ENCODE peak calls at places on chromosomes 6 and 20, in seven cellular contexts. T is Panc1, R is endothelial cell, C is astrocyte, B is WTC11, F is cardiac muscle cell, X is fibroblast of lung. G is an unnamed sample.

GRCh38 chr6:30820196-30820595 is 64.1 kb upstream of the DDR1 start:
- DNase-seq in T (no peak), R (no peak), C (peak), B (no peak), F (peak), X (peak), G (peak)

GRCh38 chr6:122069933-122070332 is 329.5 kb upstream of the HSF2 start:
- DNase-seq in T (no peak), R (no peak), C (peak), B (no peak), F (no peak), X (peak), G (no peak)

GRCh38 chr6:142916881-142917280 is 28.1 kb downstream of the HIVEP2 start:
- DNase-seq in T (no peak), R (no peak), C (no peak), B (no peak), F (no peak), X (no peak), G (no peak)

GRCh38 chr6:143592335-143592734 is 80.8 kb upstream of the FUCA2 start:
- DNase-seq in T (no peak), R (peak), C (no peak), B (peak), F (no peak), X (no peak), G (no peak)

GRCh38 chr6:42073287-42073686 is 23.0 kb downstream of the TAF8 start:
- DNase-seq in T (no peak), R (no peak), C (no peak), B (no peak), F (no peak), X (no peak), G (no peak)

GRCh38 chr20:16145919-16146318 is 427.3 kb downstream of the KIF16B start:
- DNase-seq in T (no peak), R (no peak), C (no peak), B (no peak), F (no peak), X (no peak), G (no peak)

GRCh38 chr6:162621246-162621645 is 106.3 kb downstream of the PRKN start:
- DNase-seq in T (no peak), R (no peak), C (peak), B (no peak), F (peak), X (peak), G (no peak)

GRCh38 chr6:16947461-16948159 is 154.2 kb upstream of the STMND1 start:
- DNase-seq in T (no peak), R (no peak), C (peak), B (no peak), F (peak), X (peak), G (no peak)

GRCh38 chr6:153058909-153059308 is 56.4 kb upstream of the MTRF1L start:
- DNase-seq in T (no peak), R (no peak), C (no peak), B (no peak), F (peak), X (peak), G (no peak)

GRCh38 chr6:109075934-109076333 is 18.7 kb downstream of the SESN1 start:
- DNase-seq in T (no peak), R (no peak), C (peak), B (no peak), F (no peak), X (peak), G (no peak)

GRCh38 chr6:110971458-110971857 is 10.4 kb upstream of the RPF2 start:
- DNase-seq in T (no peak), R (no peak), C (no peak), B (no peak), F (no peak), X (no peak), G (no peak)

GRCh38 chr6:122107256-122107655 is 292.2 kb upstream of the HSF2 start:
- DNase-seq in T (no peak), R (no peak), C (no peak), B (no peak), F (no peak), X (no peak), G (no peak)

GRCh38 chr6:167703781-167704180 is 122.9 kb upstream of the AFDN start:
- DNase-seq in T (no peak), R (no peak), C (no peak), B (no peak), F (no peak), X (no peak), G (no peak)

GRCh38 chr6:84511929-84512328 is 252.5 kb downstream of the TBX18 start:
- DNase-seq in T (no peak), R (no peak), C (no peak), B (no peak), F (no peak), X (no peak), G (no peak)

GRCh38 chr6:1200706-1201105 is 111.2 kb upstream of the FOXQ1 start:
- DNase-seq in T (no peak), R (no peak), C (no peak), B (no peak), F (no peak), X (no peak), G (no peak)

GRCh38 chr20:53515749-53516148 is 77.9 kb downstream of the ZNF217 start:
- DNase-seq in T (no peak), R (no peak), C (no peak), B (no peak), F (no peak), X (no peak), G (no peak)

GRCh38 chr6:5315883-5316282 is 54.6 kb downstream of the FARS2 start:
- DNase-seq in T (no peak), R (no peak), C (peak), B (no peak), F (no peak), X (peak), G (no peak)

GRCh38 chr6:142848969-142849368 is 96.0 kb downstream of the HIVEP2 start:
- DNase-seq in T (no peak), R (no peak), C (no peak), B (no peak), F (no peak), X (no peak), G (no peak)

GRCh38 chr6:164859791-164860190 is 449.6 kb downstream of the C6orf118 start:
- DNase-seq in T (no peak), R (no peak), C (peak), B (no peak), F (no peak), X (peak), G (no peak)

GRCh38 chr6:20464041-20464440 is 62.4 kb downstream of the E2F3 start:
- DNase-seq in T (no peak), R (no peak), C (no peak), B (no peak), F (no peak), X (no peak), G (no peak)

GRCh38 chr20:49987868-49988690 is 5.3 kb downstream of the SNAI1 start:
- DNase-seq in T (no peak), R (no peak), C (peak), B (no peak), F (peak), X (peak), G (no peak)

GRCh38 chr6:26536571-26537159 is 1.5 kb upstream of the HMGN4 start:
- DNase-seq in T (no peak), R (peak), C (peak), B (no peak), F (peak), X (peak), G (no peak)

GRCh38 chr6:52136934-52137467 is 49.2 kb upstream of the IL17A start:
- DNase-seq in T (no peak), R (no peak), C (no peak), B (peak), F (no peak), X (no peak), G (no peak)

GRCh38 chr20:43375586-43375985 is 82.1 kb upstream of the SRSF6 start:
- DNase-seq in T (no peak), R (no peak), C (peak), B (no peak), F (peak), X (peak), G (no peak)

GRCh38 chr6:6646859-6647258 is 58.3 kb downstream of the LY86 start:
- DNase-seq in T (no peak), R (no peak), C (no peak), B (no peak), F (no peak), X (no peak), G (no peak)
- TF ChIP-seq CTCF in T (peak), R (no peak), C (no peak), B (peak), F (peak), X (no peak), G (no peak)

GRCh38 chr20:24051160-24051559 is 62.6 kb upstream of the GGTLC1 start:
- DNase-seq in T (no peak), R (no peak), C (no peak), B (no peak), F (no peak), X (no peak), G (no peak)
- TF ChIP-seq CTCF in T (no peak), R (no peak), C (no peak), B (no peak), F (no peak), X (no peak), G (no peak)

GRCh38 chr20:14197097-14197496 is 140.3 kb downstream of the FLRT3 start:
- DNase-seq in T (no peak), R (no peak), C (peak), B (no peak), F (peak), X (peak), G (no peak)

GRCh38 chr20:14189794-14190402 is 147.5 kb downstream of the FLRT3 start:
- DNase-seq in T (peak), R (no peak), C (peak), B (no peak), F (peak), X (peak), G (no peak)

GRCh38 chr20:14193885-14194284 is 143.5 kb downstream of the FLRT3 start:
- DNase-seq in T (no peak), R (no peak), C (no peak), B (no peak), F (no peak), X (no peak), G (no peak)

GRCh38 chr20:14193443-14193842 is 144.0 kb downstream of the FLRT3 start:
- DNase-seq in T (no peak), R (no peak), C (no peak), B (no peak), F (no peak), X (no peak), G (no peak)

DNA sequence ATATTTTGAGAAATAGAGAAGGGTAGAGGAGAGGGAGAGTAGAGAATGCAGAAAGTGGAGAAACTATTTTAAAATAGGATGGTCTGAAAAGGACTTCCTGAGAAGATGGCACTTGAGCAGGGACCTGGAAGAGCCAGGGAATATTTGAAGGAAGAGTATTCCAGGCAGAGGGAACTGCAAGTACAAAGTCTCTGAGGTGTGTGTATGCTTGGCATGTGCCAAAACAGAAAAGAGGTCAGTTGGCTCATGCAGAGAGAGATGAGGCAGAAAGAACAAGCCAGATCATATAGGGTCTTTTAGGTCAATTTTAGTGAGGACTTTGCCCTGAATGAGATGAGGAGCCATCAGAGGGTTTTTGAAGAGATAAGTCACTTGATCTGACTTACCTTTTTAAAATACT is 145.9 kb downstream of the FLRT3 start:
- DNase-seq in T (no peak), R (no peak), C (no peak), B (no peak), F (no peak), X (no peak), G (no peak)
- TF ChIP-seq CTCF in T (no peak), R (no peak), C (no peak), B (no peak), F (no peak), X (no peak), G (no peak)

DNA sequence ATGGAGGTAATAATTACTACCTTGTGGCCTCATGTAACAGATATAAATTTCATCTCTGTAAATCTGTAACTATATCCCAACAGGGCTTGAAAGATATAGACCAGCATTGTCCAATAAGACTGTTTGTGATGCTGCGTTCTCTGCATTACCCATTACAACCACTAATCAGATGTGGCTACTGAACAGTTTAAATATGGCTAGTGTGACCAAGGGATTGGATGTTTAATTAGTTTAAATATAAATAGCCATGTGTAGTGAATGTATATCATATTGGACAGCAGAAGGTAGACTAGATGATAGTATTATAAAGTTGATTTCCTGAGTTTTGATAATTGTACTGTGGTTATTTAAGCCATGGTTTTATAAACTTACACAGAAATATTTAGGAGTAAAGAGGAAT is 27.8 kb upstream of the JAG1 start:
- DNase-seq in T (no peak), R (no peak), C (no peak), B (no peak), F (no peak), X (no peak), G (no peak)
- TF ChIP-seq CTCF in T (no peak), R (peak), C (no peak), B (no peak), F (no peak), X (no peak), G (no peak)

DNA sequence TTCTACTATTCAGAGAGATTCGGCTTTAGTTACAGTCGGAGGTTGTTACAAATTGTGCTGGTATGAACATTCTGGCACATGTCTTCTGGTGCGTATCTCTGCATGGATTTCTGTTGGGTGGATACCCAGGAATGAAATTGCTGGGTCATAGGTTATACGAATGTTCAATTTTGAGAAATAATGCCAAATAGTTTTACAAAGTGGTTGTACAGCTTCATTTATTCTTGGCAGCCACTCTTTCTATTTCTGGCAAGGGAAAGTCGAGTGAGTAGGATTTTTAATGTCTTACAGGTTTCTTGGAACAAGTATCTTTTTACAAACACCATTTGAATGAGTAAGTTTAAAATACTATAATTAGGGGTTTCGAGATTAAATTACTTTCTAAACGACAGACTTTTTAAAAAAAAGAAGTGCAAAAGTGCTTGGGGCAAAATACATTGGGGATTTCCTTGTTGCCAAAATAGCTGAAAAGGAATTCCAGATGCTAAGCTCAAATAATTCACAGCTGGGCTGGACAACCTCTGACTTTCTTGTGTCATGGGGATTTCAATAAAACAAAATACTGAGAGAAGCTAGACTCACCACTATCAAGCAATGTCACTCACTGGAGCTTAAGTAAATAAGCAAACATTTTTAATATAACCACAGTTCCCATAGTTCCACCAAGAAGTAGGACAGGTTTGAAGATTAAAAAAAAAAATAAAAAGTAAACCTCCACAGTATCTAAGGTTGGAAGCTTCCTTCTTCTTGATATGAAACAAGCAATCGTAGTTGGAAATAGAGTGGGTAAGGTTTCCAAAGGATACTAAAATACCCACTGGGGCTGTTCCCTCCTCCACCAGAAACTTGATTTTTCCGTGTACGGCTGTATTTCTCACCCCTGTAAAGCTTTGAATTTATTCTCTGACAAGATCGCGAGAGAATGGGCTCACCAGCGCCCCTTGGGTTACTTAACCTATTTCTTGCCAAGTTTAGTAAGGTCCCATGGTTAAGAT is 21.6 kb upstream of the GFOD1 start:
- DNase-seq in T (no peak), R (no peak), C (peak), B (no peak), F (peak), X (peak), G (no peak)
- TF ChIP-seq CTCF in T (no peak), R (no peak), C (no peak), B (no peak), F (peak), X (no peak), G (no peak)

DNA sequence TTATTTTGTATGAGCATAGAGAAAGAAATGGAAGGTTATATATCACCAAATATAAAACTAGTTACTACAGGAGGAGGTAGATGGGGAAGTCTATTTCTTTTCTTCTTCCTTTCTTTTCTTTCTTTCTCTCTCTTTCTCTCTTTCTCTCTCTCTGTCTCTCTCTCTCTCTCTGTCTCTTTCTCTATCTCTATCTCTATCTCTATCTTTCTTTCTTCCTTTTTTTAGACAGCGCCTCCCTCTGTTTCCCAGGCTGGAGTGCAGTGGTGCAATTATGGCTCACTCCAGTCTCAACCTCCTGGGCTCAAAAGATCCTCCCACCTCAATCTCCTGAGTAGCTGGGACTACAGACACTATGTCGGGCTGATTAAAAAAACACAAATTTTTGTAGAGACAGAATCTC is 10.2 kb upstream of the SGK1 start:
- DNase-seq in T (no peak), R (no peak), C (no peak), B (no peak), F (no peak), X (no peak), G (no peak)
- TF ChIP-seq CTCF in T (no peak), R (no peak), C (no peak), B (no peak), F (no peak), X (no peak), G (no peak)

DNA sequence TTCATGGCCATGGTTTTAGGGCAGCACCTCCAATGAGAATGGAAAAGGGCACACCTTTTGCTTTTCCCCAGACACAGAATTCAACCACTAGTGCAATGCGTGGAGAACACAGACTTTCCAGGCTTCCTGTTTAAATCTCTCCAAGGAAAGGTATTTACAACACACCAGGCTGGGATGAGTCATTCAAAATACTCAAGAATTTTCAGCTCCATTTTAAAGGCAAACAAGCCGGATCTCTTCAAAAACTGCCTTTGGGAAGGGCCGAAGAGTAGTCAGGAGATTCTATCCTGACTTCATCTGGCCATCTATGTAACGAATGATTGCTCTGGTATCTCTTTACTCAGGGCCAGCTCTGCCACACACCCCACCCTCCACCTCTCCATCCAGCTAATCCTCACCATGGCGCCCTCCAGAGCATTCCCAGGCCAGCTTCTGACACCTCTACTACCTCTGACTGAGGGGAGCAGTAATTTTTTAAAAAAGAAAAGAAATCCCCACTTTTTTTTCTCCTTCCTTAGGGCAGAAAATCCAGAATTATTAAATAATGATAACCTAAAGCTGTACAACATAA is 254.6 kb downstream of the LY86 start:
- DNase-seq in T (no peak), R (no peak), C (peak), B (no peak), F (peak), X (peak), G (no peak)
- TF ChIP-seq CTCF in T (no peak), R (no peak), C (no peak), B (no peak), F (no peak), X (no peak), G (no peak)

DNA sequence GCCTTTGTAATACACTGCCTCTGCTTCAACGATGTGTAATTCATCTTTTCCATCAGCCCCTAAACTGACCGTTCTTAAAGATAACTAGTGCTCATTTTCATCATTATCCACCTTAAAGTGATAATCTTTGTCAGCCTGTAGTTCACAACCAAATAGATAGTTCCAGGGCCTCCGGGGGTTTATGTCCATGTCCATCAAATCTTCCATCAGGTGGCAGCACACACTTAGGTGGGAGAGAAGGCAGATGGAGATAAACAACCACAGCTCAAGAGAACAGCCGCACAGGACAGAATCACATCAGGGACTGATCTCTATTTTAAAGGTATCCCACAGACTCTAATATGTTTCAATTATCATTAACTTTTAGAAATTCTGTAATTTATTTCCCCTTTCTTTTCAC is 90.9 kb downstream of the LMBRD1 start:
- DNase-seq in T (no peak), R (no peak), C (no peak), B (no peak), F (no peak), X (no peak), G (no peak)
- TF ChIP-seq CTCF in T (peak), R (peak), C (no peak), B (no peak), F (no peak), X (no peak), G (no peak)

DNA sequence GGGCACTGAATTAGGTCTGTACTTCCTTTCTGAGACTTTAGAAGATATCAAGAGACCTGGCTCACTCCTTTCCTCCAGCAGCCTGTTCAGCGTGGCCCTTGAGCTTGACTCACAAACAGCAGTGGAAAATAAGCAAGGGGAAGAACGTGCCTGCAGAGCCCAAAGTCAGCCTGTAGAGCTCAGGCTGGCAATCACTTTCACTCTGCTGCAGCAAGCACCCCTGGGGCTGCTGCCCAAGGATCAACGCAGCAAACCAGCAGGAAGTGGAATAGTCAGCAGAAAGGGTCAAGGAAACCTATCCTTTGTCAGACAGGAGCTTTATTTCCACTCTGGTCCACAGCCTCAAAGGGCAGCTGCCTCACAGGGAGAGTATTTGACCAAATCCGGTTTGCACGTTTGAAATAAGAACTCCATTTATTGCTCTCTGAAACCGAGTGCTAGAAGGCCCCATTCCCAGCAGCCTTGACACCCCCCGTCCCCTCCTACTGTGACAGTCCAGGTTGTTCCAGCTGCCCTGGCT is 77.4 kb downstream of the PRDM1 start:
- DNase-seq in T (no peak), R (no peak), C (peak), B (no peak), F (peak), X (peak), G (no peak)
- TF ChIP-seq CTCF in T (no peak), R (no peak), C (no peak), B (no peak), F (no peak), X (peak), G (no peak)

G was measured in left ventricle myocardium inferior.